ENCODE peak calls at places on chromosomes 7 and 10, in six cellular contexts. T is heart left ventricle, I is lower lobe of right lung, M is A673, A is PC-3, C is foreskin fibroblast. X is an unnamed sample.

GRCh38 chr10:132707121-132707775 is 78.7 kb downstream of the NKX6-2 start:
- DNase-seq in C (no peak), T (peak; percentile 36), M (no peak), A (no peak), I (peak; percentile 24), X (no peak)

GRCh38 chr7:50754684-50755083 is 28.0 kb downstream of the GRB10 start:
- DNase-seq in C (no peak), T (no peak), M (no peak), I (no peak), A (no peak), X (no peak)

GRCh38 chr7:3733541-3734140 is 432.6 kb downstream of the SDK1 start:
- DNase-seq in M (no peak), I (no peak), A (no peak), C (peak; percentile 52), T (no peak), X (no peak)

GRCh38 chr10:125146791-125147604 is 13.4 kb downstream of the CTBP2 start:
- DNase-seq in A (peak; percentile 70), C (peak; percentile 55), M (no peak), T (no peak), I (no peak), X (no peak)

GRCh38 chr10:23422003-23422411 is 16.9 kb upstream of the OTUD1 start:
- DNase-seq in M (no peak), C (no peak), A (peak; percentile 43), I (no peak), T (no peak), X (no peak)

GRCh38 chr7:110835889-110836288 is 255.0 kb upstream of the LRRN3 start:
- DNase-seq in C (no peak), T (no peak), A (no peak), I (no peak), M (no peak), X (no peak)

GRCh38 chr7:90599892-90600555 is 3.9 kb downstream of the CDK14 start:
- DNase-seq in M (peak; percentile 86), A (no peak), I (no peak), C (no peak), T (no peak), X (no peak)

GRCh38 chr10:122861724-122862161 is 16.1 kb upstream of the CUZD1 start:
- DNase-seq in C (peak; percentile 69), T (no peak), I (no peak), A (peak; percentile 62), M (no peak), X (no peak)

GRCh38 chr10:96366508-96366907 is 7.7 kb upstream of the OPALIN start:
- DNase-seq in I (no peak), A (peak; percentile 75), C (no peak), T (no peak), M (no peak), X (peak; percentile 62)

GRCh38 chr7:133794490-133794889 is 332.6 kb upstream of the LRGUK start:
- DNase-seq in A (no peak), M (peak; percentile 54), T (no peak), C (peak; percentile 40), I (no peak), X (no peak)

GRCh38 chr7:39609084-39609461 is 14.3 kb upstream of the RALA start:
- DNase-seq in C (no peak), M (peak; percentile 40), A (peak; percentile 30), T (no peak), I (no peak), X (no peak)

GRCh38 chr7:39606941-39607340 is 16.4 kb upstream of the RALA start:
- DNase-seq in I (no peak), C (no peak), A (no peak), M (no peak), T (no peak), X (no peak)

GRCh38 chr7:39608278-39608677 is 15.1 kb upstream of the RALA start:
- DNase-seq in A (peak; percentile 32), I (no peak), C (no peak), T (no peak), M (peak; percentile 50), X (no peak)

GRCh38 chr7:39607865-39608264 is 15.5 kb upstream of the RALA start:
- DNase-seq in I (no peak), A (no peak), M (no peak), C (no peak), T (no peak), X (no peak)

GRCh38 chr7:39609462-39610149 is 13.8 kb upstream of the RALA start:
- DNase-seq in M (no peak), A (no peak), I (peak; percentile 57), T (peak; percentile 70), C (no peak), X (no peak)
- H3K4me3 ChIP-seq in M (no peak overlapping the region), A (no peak overlapping the region), I (peak overlapping the region; percentile 47), T (peak overlapping the region; percentile 39), C (peak overlapping the region; percentile 7), X (peak overlapping the region; percentile 28)

DNA sequence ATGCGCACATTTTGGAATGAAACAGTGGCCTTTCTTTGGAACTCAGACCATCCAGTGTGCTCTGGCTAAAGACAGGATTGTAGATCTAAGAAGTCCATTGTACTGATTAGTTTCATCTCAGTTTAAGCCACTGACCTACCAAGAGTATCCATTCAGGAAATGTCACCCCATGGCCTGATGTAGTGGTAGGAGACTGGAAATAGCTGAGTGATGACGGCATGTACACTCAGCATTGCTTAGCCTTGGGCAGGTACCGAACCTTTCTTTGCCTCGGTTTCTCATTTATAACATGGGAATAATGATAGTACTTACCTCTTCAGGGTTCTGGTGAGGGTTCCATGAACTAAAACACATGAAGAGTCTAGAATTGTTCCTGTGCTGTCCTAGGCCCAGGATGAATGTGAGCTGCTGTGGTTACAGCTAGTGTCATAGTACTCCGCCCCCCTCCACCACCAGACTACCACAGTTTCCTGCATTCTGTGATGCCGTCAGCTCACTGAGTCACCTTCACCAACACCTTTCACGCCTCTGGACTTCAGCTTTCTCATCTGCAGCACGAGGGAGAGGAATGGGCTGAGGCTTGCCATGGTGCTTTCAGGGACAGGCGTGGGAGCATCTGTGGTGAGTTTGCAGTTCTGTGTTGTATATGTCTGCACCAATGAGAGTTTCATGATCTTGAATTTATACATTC is 484.0 kb upstream of the GALNT17 start:
- DNase-seq in T (no peak), C (no peak), I (no peak), A (no peak), M (no peak), X (peak; percentile 25)
- TF ChIP-seq CTCF in T (no peak), C (no peak), I (no peak), A (no peak), M (no peak), X (no peak)

DNA sequence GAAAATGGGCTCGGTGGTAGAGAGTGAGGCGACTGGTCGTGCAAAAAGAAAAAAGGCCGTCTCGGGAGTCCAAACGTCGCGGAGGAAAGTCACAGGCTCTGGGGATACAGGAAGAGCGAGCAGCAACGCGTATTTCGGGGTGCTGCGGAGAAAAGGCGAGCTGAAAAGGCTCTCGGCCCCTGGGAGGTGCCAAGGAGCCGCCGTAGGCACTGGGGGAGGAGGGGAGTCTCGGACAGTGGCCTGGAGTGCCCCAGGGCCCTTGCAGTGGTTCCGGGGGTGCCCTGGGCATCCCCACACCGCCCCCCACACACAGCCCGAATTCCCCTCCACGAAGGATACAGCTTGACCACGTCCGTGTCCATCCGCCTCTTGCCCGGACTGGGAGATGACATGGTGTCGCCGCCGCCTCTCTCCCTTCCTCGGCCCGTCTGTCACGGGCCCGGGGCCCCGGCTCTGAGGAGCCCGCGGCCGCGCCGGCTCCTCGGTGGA is 552 bp downstream of the UBE2H start:
- DNase-seq in M (no peak), C (no peak), I (peak; percentile 62), A (peak; percentile 12), T (peak; percentile 75), X (no peak)
- H3K4me3 ChIP-seq in M (peak overlapping the region; percentile 85), C (peak overlapping the region; percentile 90), I (peak overlapping the region; percentile 96), A (peak overlapping the region; percentile 95), T (peak overlapping the region; percentile 89), X (peak overlapping the region; percentile 80)

GRCh38 chr10:88012627-88013026 is 149.2 kb downstream of the PTEN start:
- DNase-seq in T (no peak), A (no peak), I (no peak), C (peak; percentile 11), M (no peak), X (no peak)
- TF ChIP-seq CTCF in T (no peak), A (no peak), I (no peak), C (no peak), M (no peak), X (no peak)

GRCh38 chr7:6533893-6534804 is 17.1 kb downstream of the GRID2IP start:
- DNase-seq in A (no peak), C (no peak), T (no peak), M (no peak), I (no peak), X (no peak)

GRCh38 chr7:6532516-6532915 is 18.7 kb downstream of the GRID2IP start:
- DNase-seq in A (no peak), C (no peak), T (no peak), M (no peak), I (no peak), X (no peak)

GRCh38 chr7:6536262-6536770 is 14.9 kb downstream of the GRID2IP start:
- DNase-seq in M (no peak), T (no peak), I (no peak), C (no peak), A (no peak), X (no peak)

GRCh38 chr7:6531492-6532279 is 19.6 kb downstream of the GRID2IP start:
- DNase-seq in I (no peak), C (no peak), M (no peak), T (no peak), A (no peak), X (no peak)

DNA sequence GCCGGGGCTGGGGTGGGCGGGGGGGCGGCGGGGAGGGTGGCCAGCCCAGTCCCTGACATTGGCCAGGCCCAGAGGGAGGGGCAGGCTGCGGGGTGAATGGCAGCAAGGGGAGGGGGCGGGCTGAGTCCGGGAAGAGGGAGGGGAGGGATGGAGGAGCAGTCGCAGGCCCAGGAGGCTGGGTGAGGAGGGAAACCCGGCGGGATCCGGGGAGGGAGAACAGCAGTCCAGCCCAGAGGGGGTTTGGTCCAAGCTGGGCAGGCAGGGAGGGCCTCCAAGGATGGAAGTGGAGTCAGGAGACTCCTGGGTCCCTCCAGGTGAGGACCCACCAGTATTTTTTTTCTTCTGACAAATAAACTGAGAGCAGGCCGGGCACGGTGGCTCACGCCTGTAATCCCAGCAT is 14.4 kb downstream of the GRID2IP start:
- DNase-seq in I (no peak), C (no peak), M (no peak), T (no peak), A (no peak), X (no peak)
- H3K4me3 ChIP-seq in I (no peak overlapping the region), C (no peak overlapping the region), M (no peak overlapping the region), T (peak overlapping the region; percentile 38), A (no peak overlapping the region), X (no peak overlapping the region)

GRCh38 chr10:93757136-93757535 is 600 bp upstream of the LGI1 start:
- DNase-seq in I (no peak), C (no peak), A (no peak), T (no peak), M (no peak), X (no peak)
- TF ChIP-seq CTCF in I (no peak), C (no peak), A (no peak), T (no peak), M (peak; percentile 18), X (no peak)

GRCh38 chr7:41702635-41703371 is at the start of gene INHBA:
- DNase-seq in I (no peak), C (peak; percentile 55), M (peak; percentile 27), T (no peak), A (peak; percentile 96), X (no peak)
- H3K4me3 ChIP-seq in I (peak within 1 kb of the TSS; percentile 38), C (peak within 1 kb of the TSS; percentile 72), M (no peak within 1 kb of the TSS), T (peak within 1 kb of the TSS; percentile 63), A (peak within 1 kb of the TSS; percentile 95), X (no peak within 1 kb of the TSS)

DNA sequence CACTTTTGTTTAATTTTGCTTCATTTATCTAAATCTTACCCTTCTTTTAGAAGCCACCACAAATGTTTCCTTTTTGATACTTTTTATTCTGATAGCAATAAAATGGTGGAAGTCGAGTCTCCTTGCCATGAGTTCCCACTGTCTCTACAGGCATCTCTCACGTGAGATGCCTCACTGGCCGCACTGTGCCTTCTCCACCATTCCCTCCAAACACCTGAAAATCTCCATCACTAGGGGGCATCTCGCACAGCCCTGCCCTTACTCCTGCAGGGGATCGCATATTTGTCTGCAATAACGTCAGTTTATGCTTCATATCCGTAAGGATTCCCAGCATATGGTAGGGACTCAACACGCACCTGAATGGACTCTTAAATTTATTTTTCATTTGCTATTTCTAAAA is 56.3 kb upstream of the NCAPG2 start:
- DNase-seq in I (no peak), M (no peak), T (no peak), A (no peak), C (no peak), X (no peak)
- TF ChIP-seq CTCF in I (no peak), M (peak; percentile 36), T (no peak), A (peak; percentile 59), C (peak; percentile 9), X (no peak)

X was measured in HFF-Myc.